ENCODE peak calls at places on chromosome 13, in five cellular contexts. Z is astrocyte of the spinal cord, X is transverse colon, N is choroid plexus epithelial cell, C is left ventricle myocardium inferior. I is an unnamed sample.

GRCh38 chr13:95275322-95276118 is 25.7 kb downstream of the ABCC4 start:
- DNase-seq in C (no peak), Z (no peak), N (peak), X (no peak), I (peak)

GRCh38 chr13:23701191-23701590 is 131.0 kb downstream of the TNFRSF19 start:
- DNase-seq in C (no peak), N (no peak), X (no peak), Z (no peak), I (peak)

GRCh38 chr13:46629811-46630413 is 76.9 kb downstream of the LRCH1 start:
- DNase-seq in N (no peak), Z (no peak), X (no peak), C (no peak), I (no peak)

GRCh38 chr13:106112191-106112590 is 423.3 kb downstream of the EFNB2 start:
- DNase-seq in Z (no peak), X (no peak), C (no peak), N (no peak), I (no peak)

GRCh38 chr13:41985788-41986508 is 25.0 kb upstream of the VWA8 start:
- DNase-seq in C (no peak), N (peak), X (no peak), Z (peak), I (peak)

GRCh38 chr13:47258384-47258783 is 361.5 kb upstream of the HTR2A start:
- DNase-seq in X (no peak), N (no peak), Z (no peak), C (no peak), I (no peak)

GRCh38 chr13:110134801-110135200 is 172.2 kb downstream of the COL4A1 start:
- DNase-seq in Z (peak), N (peak), C (no peak), X (no peak), I (no peak)

GRCh38 chr13:26946675-26947342 is 186.2 kb upstream of the GPR12 start:
- DNase-seq in X (no peak), N (peak), Z (peak), C (no peak), I (peak)

GRCh38 chr13:81017525-81018152 is 676.7 kb upstream of the SPRY2 start:
- DNase-seq in N (peak), X (no peak), Z (peak), C (no peak), I (peak)

DNA sequence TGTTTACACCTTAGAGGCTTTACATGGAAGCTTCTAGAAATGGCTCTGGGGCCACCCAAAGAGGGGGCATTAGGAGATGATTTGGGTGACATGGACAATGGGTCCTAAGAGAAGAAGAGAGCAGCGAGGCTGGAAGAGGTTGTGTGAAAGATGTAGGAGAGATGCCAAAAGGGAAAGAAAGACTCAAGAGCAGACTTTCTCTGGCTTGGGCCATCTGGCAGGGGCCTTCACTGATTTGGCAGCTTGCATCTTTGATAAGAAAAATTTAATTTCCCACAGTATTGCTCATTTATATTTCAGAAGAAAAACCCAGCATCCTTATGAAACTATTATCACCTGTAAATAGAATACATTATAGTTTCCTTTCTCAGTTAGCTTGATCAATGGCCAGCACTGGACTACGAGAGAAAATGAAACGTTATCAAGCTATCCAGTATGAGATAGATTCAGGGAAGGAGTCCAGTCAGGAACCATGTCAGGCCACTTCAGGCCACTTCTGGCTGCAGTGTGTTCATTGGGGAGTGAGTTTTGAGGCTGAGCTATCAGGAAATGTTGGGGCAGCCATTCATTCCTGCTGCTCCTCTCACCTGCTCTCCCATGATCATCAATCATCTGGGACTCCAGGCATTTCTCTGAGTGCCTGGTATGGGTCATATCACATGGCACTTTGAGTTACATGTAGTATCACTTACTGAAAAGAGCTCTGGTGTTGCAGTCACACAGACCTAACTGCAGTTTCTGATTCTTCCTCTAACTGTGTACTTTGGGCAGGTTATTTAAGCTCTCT is 10.3 kb downstream of the SCEL start:
- DNase-seq in X (no peak), N (no peak), C (no peak), Z (no peak), I (no peak)
- H3K4me3 ChIP-seq in X (no peak), N (no peak), C (no peak), Z (no peak), I (no peak)

DNA sequence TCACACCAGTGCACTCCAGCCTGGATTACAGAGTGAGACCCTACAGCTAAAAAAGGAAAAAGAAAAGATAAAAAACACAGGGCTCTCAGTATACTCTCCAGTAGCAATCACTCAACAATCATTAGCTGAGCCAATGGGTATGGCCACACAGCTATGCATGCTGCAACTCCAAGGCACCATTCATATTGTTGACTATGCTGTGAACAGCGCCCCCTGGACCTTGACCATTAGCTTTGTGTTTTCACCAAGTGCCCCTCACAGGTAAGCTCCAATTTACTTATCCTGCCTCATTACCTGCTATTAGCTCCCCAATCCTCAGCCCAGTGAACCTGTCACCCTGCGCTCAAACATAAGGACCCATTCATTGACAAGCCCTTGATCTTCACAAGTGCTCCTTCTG is 35.8 kb downstream of the ZIC5 start:
- DNase-seq in N (no peak), Z (no peak), C (no peak), X (no peak), I (no peak)
- TF ChIP-seq CTCF in N (peak), Z (no peak), C (no peak), X (no peak), I (no peak)

DNA sequence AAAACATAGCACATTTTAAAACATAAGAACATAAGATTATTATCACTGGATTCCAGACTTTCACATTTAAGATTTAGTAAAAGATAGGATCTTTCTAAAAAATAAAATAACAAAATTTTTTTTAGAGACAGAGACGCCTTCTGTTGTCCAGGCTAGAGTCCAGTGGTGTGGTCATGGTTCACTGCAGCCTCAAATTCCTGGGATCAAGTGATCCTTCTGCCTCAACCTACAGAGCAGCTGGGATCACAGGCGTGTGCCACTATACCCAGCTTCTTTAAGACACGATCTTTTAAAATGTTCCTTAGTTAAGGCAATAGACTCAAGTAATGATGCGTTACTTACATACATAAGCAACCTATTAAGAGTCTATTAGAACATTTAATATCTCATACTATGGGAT is 32.7 kb downstream of the ALG5 start:
- DNase-seq in Z (no peak), X (no peak), N (peak), C (no peak), I (no peak)
- H3K4me3 ChIP-seq in Z (no peak), X (no peak), N (no peak), C (no peak), I (no peak)

GRCh38 chr13:102944821-102945220 is 99.0 kb downstream of the ERCC5 start:
- DNase-seq in N (no peak), Z (no peak), C (no peak), X (no peak), I (no peak)

GRCh38 chr13:102945324-102945815 is 99.5 kb downstream of the ERCC5 start:
- DNase-seq in C (no peak), N (no peak), Z (no peak), X (no peak), I (no peak)

GRCh38 chr13:102935896-102936321 is 90.1 kb downstream of the ERCC5 start:
- DNase-seq in Z (no peak), X (no peak), C (no peak), N (no peak), I (no peak)

GRCh38 chr13:102940770-102941169 is 94.9 kb downstream of the ERCC5 start:
- DNase-seq in X (no peak), Z (no peak), N (no peak), C (no peak), I (no peak)

GRCh38 chr13:102940143-102940542 is 94.3 kb downstream of the ERCC5 start:
- DNase-seq in C (no peak), N (no peak), Z (no peak), X (no peak), I (no peak)
- TF ChIP-seq CTCF in C (no peak), N (peak), Z (no peak), X (no peak), I (no peak)

DNA sequence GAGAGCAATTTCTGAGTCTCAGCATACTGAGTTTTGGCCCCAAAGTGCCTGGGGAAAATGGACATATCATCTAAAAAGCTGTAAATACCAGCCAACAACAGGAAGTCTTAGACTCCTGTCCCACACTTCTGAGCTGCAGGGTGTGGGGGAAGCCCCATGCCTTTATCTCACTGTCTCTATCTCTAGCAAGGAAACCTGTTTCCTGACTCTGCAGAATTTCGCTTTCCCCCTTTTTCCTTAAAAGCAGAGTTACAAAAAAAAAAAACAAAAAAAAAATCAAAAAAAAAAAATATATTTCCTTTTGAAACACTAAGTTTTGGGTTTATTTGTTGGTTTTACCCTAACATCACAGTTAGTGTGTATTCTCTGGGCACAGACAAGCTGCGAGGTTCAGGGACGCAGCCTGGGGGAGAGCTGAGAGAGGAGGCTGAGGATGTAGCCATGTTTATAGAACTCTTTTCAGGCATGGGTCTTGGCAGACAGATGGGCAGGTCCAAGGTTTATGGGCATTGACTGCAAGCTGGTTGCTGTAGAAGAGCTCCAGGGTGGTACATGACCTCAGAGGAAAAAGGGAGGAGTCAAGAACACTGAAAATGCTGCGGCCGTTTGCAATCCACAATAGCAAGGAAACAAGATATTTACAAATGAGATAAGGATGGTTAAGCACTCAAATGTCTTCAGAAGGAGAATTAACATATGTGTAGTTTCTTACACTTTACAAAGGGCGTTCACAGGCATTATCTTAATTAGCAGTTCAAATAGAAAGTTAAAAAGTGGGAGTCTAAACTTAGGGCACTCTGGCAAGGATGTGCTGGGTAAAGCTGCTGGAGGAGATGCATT is 4.9 kb downstream of the MBNL2 start:
- DNase-seq in C (no peak), X (peak), N (no peak), Z (no peak), I (no peak)
- H3K4me3 ChIP-seq in C (peak), X (no peak), N (peak), Z (no peak), I (peak)